ENCODE peak calls at places on chromosome 20, in four cellular contexts. Z is trophoblast cell, L is H9, U is mesenchymal stem cell. W is an unnamed sample.
A peak's percentile ranks its signal among the peaks of the same experiment; 100 is the strongest.

GRCh38 chr20:24677626-24678328 is 208.3 kb downstream of the SYNDIG1 start:
- DNase-seq in L (no peak), U (no peak), Z (no peak), W (no peak)

GRCh38 chr20:33650753-33651561 is 11.2 kb upstream of the C20orf144 start:
- DNase-seq in L (no peak), U (no peak), Z (peak; percentile 66), W (no peak)

GRCh38 chr20:13800728-13801134 is 15.9 kb downstream of the NDUFAF5 start:
- DNase-seq in Z (no peak), L (no peak), U (peak; percentile 65), W (no peak)

GRCh38 chr20:5845686-5846651 is 95.8 kb downstream of the SHLD1 start:
- DNase-seq in U (peak; percentile 95), L (no peak), Z (no peak), W (no peak)

GRCh38 chr20:11118802-11119380 is 445.1 kb upstream of the JAG1 start:
- DNase-seq in L (no peak), U (no peak), Z (no peak), W (no peak)

GRCh38 chr20:61724376-61724775 is 341.3 kb downstream of the TAF4 start:
- DNase-seq in L (peak; percentile 76), Z (no peak), U (peak; percentile 23), W (no peak)

GRCh38 chr20:17026346-17026745 is 200.5 kb upstream of the PCSK2 start:
- DNase-seq in Z (no peak), U (no peak), L (no peak), W (no peak)

GRCh38 chr20:46060301-46060881 is 29.4 kb downstream of the NCOA5 start:
- DNase-seq in Z (no peak), U (no peak), L (no peak), W (no peak)

GRCh38 chr20:36478137-36478905 is 63.0 kb upstream of the MYL9 start:
- DNase-seq in L (no peak), U (no peak), Z (no peak), W (no peak)

GRCh38 chr20:54848262-54848661 is 372.9 kb downstream of the DOK5 start:
- DNase-seq in L (no peak), Z (no peak), U (no peak), W (no peak)

GRCh38 chr20:3093861-3094361 is 9.4 kb upstream of the AVP start:
- DNase-seq in U (no peak), Z (no peak), L (no peak), W (no peak)

GRCh38 chr20:56924976-56925695 is 296.0 kb downstream of the TFAP2C start:
- DNase-seq in Z (no peak), U (peak; percentile 25), L (peak; percentile 87), W (peak; percentile 98)

GRCh38 chr20:62405108-62405980 is 1.7 kb downstream of the CABLES2 start:
- DNase-seq in U (peak; percentile 75), Z (peak; percentile 58), L (peak; percentile 72), W (no peak)

GRCh38 chr20:19745106-19745505 is 13.0 kb upstream of the RIN2 start:
- DNase-seq in Z (no peak), U (no peak), L (no peak), W (no peak)

GRCh38 chr20:58765795-58766194 is 73.2 kb downstream of the NPEPL1 start:
- DNase-seq in U (no peak), Z (no peak), L (no peak), W (no peak)

GRCh38 chr20:52761867-52762266 is 210.3 kb upstream of the TSHZ2 start:
- DNase-seq in Z (no peak), U (peak; percentile 43), L (no peak), W (no peak)

GRCh38 chr20:5834436-5835005 is 84.3 kb downstream of the SHLD1 start:
- DNase-seq in Z (no peak), L (no peak), U (peak; percentile 15), W (no peak)

GRCh38 chr20:55488593-55488992 is 516.7 kb downstream of the CBLN4 start:
- DNase-seq in Z (no peak), L (no peak), U (no peak), W (no peak)

GRCh38 chr20:62055106-62055861 is 10.4 kb downstream of the TAF4 start:
- DNase-seq in Z (no peak), L (no peak), U (no peak), W (no peak)

GRCh38 chr20:53865905-53866786 is 204.2 kb downstream of the BCAS1 start:
- DNase-seq in Z (peak; percentile 73), L (peak; percentile 62), U (peak; percentile 90), W (peak; percentile 52)

GRCh38 chr20:10137533-10137932 is 81.1 kb upstream of the SNAP25 start:
- DNase-seq in L (no peak), Z (no peak), U (no peak), W (no peak)

GRCh38 chr20:15837563-15837962 is 735.7 kb downstream of the KIF16B start:
- DNase-seq in U (no peak), L (no peak), Z (no peak), W (no peak)

GRCh38 chr20:44218441-44218840 is 7.9 kb upstream of the OSER1 start:
- DNase-seq in Z (no peak), L (no peak), U (no peak), W (no peak)

GRCh38 chr20:33777831-33778230 is 33.3 kb upstream of the CHMP4B start:
- DNase-seq in L (no peak), Z (no peak), U (no peak), W (no peak)

DNA sequence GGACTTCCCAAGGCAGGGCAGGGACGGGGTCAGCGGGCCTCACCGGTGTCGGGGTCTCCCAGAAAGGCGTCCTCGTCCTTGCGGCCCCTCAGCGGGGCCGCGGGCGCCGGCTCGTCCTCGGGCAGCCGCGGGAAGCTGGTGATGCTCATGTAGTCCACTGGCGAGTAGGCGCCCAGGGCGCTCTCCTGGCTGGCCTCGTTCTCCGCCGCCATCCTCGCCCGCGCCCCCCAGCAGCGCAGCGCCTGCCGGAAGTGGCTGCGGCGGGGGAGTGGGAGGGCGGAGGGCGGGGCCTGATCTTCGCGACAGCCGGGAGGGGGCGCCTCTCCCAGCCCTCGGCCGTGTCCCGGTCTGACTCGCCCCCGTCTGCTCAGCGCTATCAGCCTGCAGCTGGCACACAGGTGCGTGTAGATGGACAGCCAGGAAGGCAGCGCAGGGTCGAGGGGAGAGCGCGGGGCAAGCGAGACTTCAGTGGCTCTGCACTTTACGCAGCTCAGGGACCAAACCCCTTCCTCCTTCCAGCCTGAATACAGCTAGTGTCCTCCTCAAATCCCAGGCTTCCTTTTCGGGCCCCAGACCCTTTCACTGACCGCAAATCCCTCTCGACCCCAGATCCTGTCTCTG is at the start of gene GGT7:
- DNase-seq in L (peak; percentile 93), U (peak; percentile 70), Z (peak; percentile 78), W (peak; percentile 73)
- H2BK12ac ChIP-seq in L (no peak within 1 kb of the TSS), U (no peak within 1 kb of the TSS), Z (peak within 1 kb of the TSS; percentile 62), W (no peak within 1 kb of the TSS)

GRCh38 chr20:31719644-31720485 is 2.8 kb downstream of the BCL2L1 start:
- DNase-seq in L (peak; percentile 58), Z (peak; percentile 28), U (no peak), W (no peak)

GRCh38 chr20:31722388-31723281 is at the start of gene BCL2L1:
- DNase-seq in Z (peak; percentile 77), U (peak; percentile 95), L (peak; percentile 81), W (peak; percentile 77)

GRCh38 chr20:31721408-31722332 is 998 bp downstream of the BCL2L1 start:
- DNase-seq in U (no peak), L (peak; percentile 44), Z (no peak), W (no peak)

GRCh38 chr20:31720486-31721407 is 1.9 kb downstream of the BCL2L1 start:
- DNase-seq in U (no peak), L (no peak), Z (no peak), W (no peak)

GRCh38 chr20:31723282-31724078 is 812 bp upstream of the BCL2L1 start:
- DNase-seq in L (peak; percentile 99), U (peak; percentile 99), Z (peak; percentile 96), W (peak; percentile 99)
- H3K4ac ChIP-seq in L (no peak overlapping the region), U (peak overlapping the region; percentile 99), Z (peak overlapping the region; percentile 80), W (peak overlapping the region; percentile 78)

DNA sequence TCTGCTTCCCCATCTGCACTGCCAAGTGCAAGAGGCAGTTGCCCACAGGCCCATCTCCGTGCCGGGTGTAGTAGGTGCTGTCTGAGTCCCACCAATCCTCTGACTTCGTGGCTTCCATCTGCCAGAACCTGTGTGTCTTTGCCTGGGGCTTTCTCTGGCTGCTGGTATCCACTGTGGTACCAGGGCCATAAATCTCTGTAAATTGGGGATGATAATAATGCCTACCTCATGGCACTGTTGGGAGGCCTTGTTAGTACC is 93.9 kb upstream of the RNF24 start:
- DNase-seq in L (no peak), U (no peak), Z (no peak), W (no peak)
- H2BK12ac ChIP-seq in L (peak overlapping the region; percentile 19), U (peak overlapping the region; percentile 88), Z (no peak overlapping the region), W (no peak overlapping the region)

GRCh38 chr20:41308290-41308691 is 9.2 kb downstream of the ZHX3 start:
- DNase-seq in Z (peak; percentile 69), L (no peak), U (peak; percentile 90), W (no peak)
- H3K4ac ChIP-seq in Z (no peak overlapping the region), L (no peak overlapping the region), U (no peak overlapping the region), W (no peak overlapping the region)

GRCh38 chr20:1928782-1929181 is 33.6 kb downstream of the SIRPA start:
- DNase-seq in Z (no peak), U (peak; percentile 21), L (no peak), W (no peak)
- H2BK12ac ChIP-seq in Z (no peak overlapping the region), U (peak overlapping the region; percentile 31), L (no peak overlapping the region), W (no peak overlapping the region)

GRCh38 chr20:38445901-38446425 is 10.8 kb upstream of the SNHG17 start:
- DNase-seq in Z (no peak), L (no peak), U (no peak), W (no peak)
- H3K4ac ChIP-seq in Z (no peak overlapping the region), L (no peak overlapping the region), U (no peak overlapping the region), W (no peak overlapping the region)

GRCh38 chr20:22585786-22586493 is 1.6 kb upstream of the FOXA2 start:
- DNase-seq in L (no peak), U (no peak), Z (no peak), W (no peak)
- H2BK12ac ChIP-seq in L (no peak overlapping the region), U (no peak overlapping the region), Z (no peak overlapping the region), W (no peak overlapping the region)

GRCh38 chr20:51463560-51463959 is 79.0 kb downstream of the NFATC2 start:
- DNase-seq in Z (no peak), U (no peak), L (no peak), W (no peak)
- H3K4ac ChIP-seq in Z (no peak overlapping the region), U (no peak overlapping the region), L (no peak overlapping the region), W (no peak overlapping the region)

GRCh38 chr20:51005214-51005613 is 17.7 kb downstream of the KCNG1 start:
- DNase-seq in U (no peak), Z (no peak), L (no peak), W (no peak)

GRCh38 chr20:51002633-51003032 is 20.3 kb downstream of the KCNG1 start:
- DNase-seq in U (no peak), Z (no peak), L (no peak), W (no peak)

GRCh38 chr20:51004781-51005180 is 18.1 kb downstream of the KCNG1 start:
- DNase-seq in L (no peak), U (no peak), Z (no peak), W (no peak)

GRCh38 chr20:51004305-51004727 is 18.6 kb downstream of the KCNG1 start:
- DNase-seq in L (no peak), U (no peak), Z (no peak), W (no peak)

GRCh38 chr20:51003776-51004175 is 19.1 kb downstream of the KCNG1 start:
- DNase-seq in U (no peak), Z (no peak), L (no peak), W (no peak)
- H2BK12ac ChIP-seq in U (no peak overlapping the region), Z (no peak overlapping the region), L (no peak overlapping the region), W (peak overlapping the region; percentile 35)

GRCh38 chr20:40268321-40269075 is 420.5 kb downstream of the MAFB start:
- DNase-seq in Z (no peak), L (peak; percentile 75), U (peak; percentile 70), W (no peak)
- H3K4ac ChIP-seq in Z (no peak overlapping the region), L (no peak overlapping the region), U (no peak overlapping the region), W (no peak overlapping the region)

W was measured in neuronal stem cell.